ENCODE peak calls at places on chromosomes 12 and 14, in four cellular contexts. J is RWPE1, R is GM20000, G is esophagus squamous epithelium. N is an unnamed sample.
A peak's percentile ranks its signal among the peaks of the same experiment; 100 is the strongest.

GRCh38 chr12:48237048-48237630 is 34.0 kb upstream of the OR10AD1 start:
- DNase-seq in R (no peak), G (no peak), J (no peak), N (no peak)

GRCh38 chr14:60768602-60769001 is 34.0 kb downstream of the MNAT1 start:
- DNase-seq in R (no peak), G (no peak), J (no peak), N (no peak)

GRCh38 chr12:108000111-108000510 is 129.0 kb upstream of the WSCD2 start:
- DNase-seq in J (no peak), R (no peak), G (no peak), N (no peak)

GRCh38 chr12:128116537-128116936 is 150.4 kb upstream of the TMEM132C start:
- DNase-seq in R (no peak), G (no peak), J (no peak), N (no peak)

GRCh38 chr14:85122690-85123089 is 407.3 kb upstream of the FLRT2 start:
- DNase-seq in G (no peak), R (no peak), J (no peak), N (no peak)

GRCh38 chr12:6193853-6194815 is 6.1 kb upstream of the CD9 start:
- DNase-seq in G (no peak), R (no peak), J (peak; percentile 70), N (no peak)

GRCh38 chr14:46054526-46054925 is 597.1 kb downstream of the RPL10L start:
- DNase-seq in J (peak; percentile 8), R (no peak), G (no peak), N (no peak)

GRCh38 chr12:97148941-97149559 is 242.0 kb downstream of the NEDD1 start:
- DNase-seq in J (peak; percentile 32), G (no peak), R (peak; percentile 66), N (peak; percentile 29)

GRCh38 chr12:113268136-113268535 is 46.9 kb downstream of the TPCN1 start:
- DNase-seq in G (no peak), R (no peak), J (no peak), N (no peak)

GRCh38 chr12:106281056-106281782 is 21.3 kb upstream of the TCP11L2 start:
- DNase-seq in G (no peak), J (no peak), R (no peak), N (no peak)

GRCh38 chr14:99213101-99213500 is 58.9 kb downstream of the BCL11B start:
- DNase-seq in G (no peak), R (no peak), J (no peak), N (no peak)

GRCh38 chr12:94276725-94277124 is 128.3 kb downstream of the PLXNC1 start:
- DNase-seq in G (no peak), R (no peak), J (no peak), N (no peak)

GRCh38 chr12:46786774-46787173 is 39.0 kb downstream of the SLC38A4 start:
- DNase-seq in J (peak; percentile 11), R (no peak), G (no peak), N (no peak)

GRCh38 chr14:86858043-86858442 is 1134.9 kb downstream of the GALC start:
- DNase-seq in R (no peak), J (no peak), G (no peak), N (no peak)

GRCh38 chr12:85405781-85406522 is 125.9 kb downstream of the ALX1 start:
- DNase-seq in R (no peak), J (no peak), G (no peak), N (no peak)

GRCh38 chr14:80862983-80863382 is 78.6 kb downstream of the CEP128 start:
- DNase-seq in G (no peak), J (no peak), R (no peak), N (no peak)

GRCh38 chr12:86669010-86669409 is 412.8 kb upstream of the MGAT4C start:
- DNase-seq in J (peak; percentile 25), R (no peak), G (no peak), N (no peak)
- TF ChIP-seq CTCF in J (no peak), R (no peak), G (no peak), N (no peak)

GRCh38 chr12:120649442-120650248 is 9.2 kb downstream of the CABP1 start:
- DNase-seq in J (no peak), G (no peak), R (no peak), N (no peak)
- TF ChIP-seq CTCF in J (peak; percentile 49), G (no peak), R (no peak), N (peak; percentile 17)

DNA sequence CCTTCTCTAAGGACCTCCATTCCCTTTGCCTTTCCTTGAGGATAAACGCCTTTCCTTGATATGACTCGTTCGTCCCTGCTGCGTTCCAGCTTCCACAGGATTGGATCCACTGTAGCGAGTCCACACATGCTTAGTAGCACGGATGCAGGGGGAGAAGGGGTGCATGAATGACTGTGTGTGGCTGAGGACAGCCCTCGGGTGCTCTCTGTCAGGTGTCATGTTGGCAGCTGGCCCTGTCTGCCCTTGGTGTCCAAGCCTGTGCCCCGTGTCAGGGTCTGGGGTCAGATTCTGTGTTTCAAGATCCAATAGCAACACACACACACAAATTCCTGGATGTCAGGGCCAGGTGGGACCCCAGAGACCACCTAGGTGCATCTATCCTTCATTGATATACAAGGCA is 17.5 kb upstream of the KRT80 start:
- DNase-seq in G (no peak), J (no peak), R (no peak), N (no peak)
- TF ChIP-seq CTCF in G (no peak), J (no peak), R (no peak), N (no peak)

GRCh38 chr14:66758031-66758613 is 250.2 kb downstream of the GPHN start:
- DNase-seq in G (no peak), J (no peak), R (no peak), N (no peak)
- TF ChIP-seq CTCF in G (no peak), J (no peak), R (peak; percentile 5), N (no peak)

GRCh38 chr12:92502417-92503028 is 200.3 kb upstream of the PLEKHG7 start:
- DNase-seq in R (peak; percentile 30), J (no peak), G (no peak), N (peak; percentile 15)
- TF ChIP-seq CTCF in R (peak; percentile 11), J (no peak), G (no peak), N (peak; percentile 53)

GRCh38 chr14:65810326-65810725 is 397.8 kb downstream of the FUT8 start:
- DNase-seq in G (no peak), J (no peak), R (no peak), N (no peak)
- TF ChIP-seq CTCF in G (no peak), J (no peak), R (no peak), N (no peak)

GRCh38 chr12:81461163-81461562 is 298.0 kb downstream of the PPFIA2 start:
- DNase-seq in G (no peak), J (no peak), R (no peak), N (no peak)
- TF ChIP-seq CTCF in G (no peak), J (no peak), R (no peak), N (peak; percentile 24)

GRCh38 chr12:76117067-76117691 is 32.7 kb upstream of the NAP1L1 start:
- DNase-seq in R (no peak), G (no peak), J (no peak), N (no peak)
- TF ChIP-seq CTCF in R (no peak), G (no peak), J (no peak), N (no peak)

GRCh38 chr12:59166457-59166856 is 246.2 kb upstream of the LRIG3 start:
- DNase-seq in G (no peak), R (no peak), J (no peak), N (no peak)

GRCh38 chr12:59164226-59164625 is 243.9 kb upstream of the LRIG3 start:
- DNase-seq in R (no peak), J (no peak), G (no peak), N (no peak)

GRCh38 chr12:59164991-59165718 is 244.9 kb upstream of the LRIG3 start:
- DNase-seq in G (no peak), R (no peak), J (peak; percentile 11), N (no peak)
- TF ChIP-seq CTCF in G (no peak), R (peak; percentile 20), J (peak; percentile 66), N (peak; percentile 45)